ENCODE peak calls at places on chromosomes 3 and 15, in six cellular contexts. One of them, this sample, is unnamed.

GRCh38 chr3:160196511-160197104 is 28.6 kb upstream of the C3orf80 start:
- DNase-seq in astrocyte: peak; percentile 29
- DNase-seq in progenitor cell of endocrine pancreas: no peak
- DNase-seq in endothelial cell: no peak
- DNase-seq in left lung: no peak
- DNase-seq in Calu3: no peak
- DNase-seq in this sample: no peak

GRCh38 chr3:134527538-134528186 is 41.8 kb downstream of the CEP63 start:
- DNase-seq in endothelial cell: no peak
- DNase-seq in astrocyte: no peak
- DNase-seq in left lung: no peak
- DNase-seq in Calu3: no peak
- DNase-seq in progenitor cell of endocrine pancreas: no peak
- DNase-seq in this sample: no peak

GRCh38 chr15:52652286-52652685 is 26.9 kb downstream of the ATOSA start:
- DNase-seq in left lung: no peak
- DNase-seq in Calu3: no peak
- DNase-seq in astrocyte: no peak
- DNase-seq in endothelial cell: no peak
- DNase-seq in progenitor cell of endocrine pancreas: no peak
- DNase-seq in this sample: no peak

GRCh38 chr15:50624616-50625168 is 61.9 kb downstream of the TRPM7 start:
- DNase-seq in endothelial cell: no peak
- DNase-seq in progenitor cell of endocrine pancreas: no peak
- DNase-seq in astrocyte: no peak
- DNase-seq in left lung: no peak
- DNase-seq in Calu3: no peak
- DNase-seq in this sample: no peak

GRCh38 chr3:133884547-133885240 is 11.0 kb downstream of the RAB6B start:
- DNase-seq in Calu3: no peak
- DNase-seq in left lung: no peak
- DNase-seq in endothelial cell: no peak
- DNase-seq in astrocyte: no peak
- DNase-seq in progenitor cell of endocrine pancreas: no peak
- DNase-seq in this sample: no peak

GRCh38 chr3:11212301-11212613 is 58.0 kb downstream of the HRH1 start:
- DNase-seq in progenitor cell of endocrine pancreas: no peak
- DNase-seq in Calu3: no peak
- DNase-seq in astrocyte: peak; percentile 73
- DNase-seq in endothelial cell: no peak
- DNase-seq in left lung: no peak
- DNase-seq in this sample: no peak

GRCh38 chr3:115627180-115628074 is 4.1 kb downstream of the GAP43 start:
- DNase-seq in endothelial cell: no peak
- DNase-seq in progenitor cell of endocrine pancreas: no peak
- DNase-seq in Calu3: no peak
- DNase-seq in astrocyte: no peak
- DNase-seq in left lung: no peak
- DNase-seq in this sample: no peak

GRCh38 chr3:132183811-132184210 is 133.4 kb upstream of the ACP3 start:
- DNase-seq in endothelial cell: no peak
- DNase-seq in Calu3: no peak
- DNase-seq in astrocyte: no peak
- DNase-seq in progenitor cell of endocrine pancreas: no peak
- DNase-seq in left lung: no peak
- DNase-seq in this sample: no peak

GRCh38 chr3:107992976-107993684 is 97.7 kb downstream of the CD47 start:
- DNase-seq in endothelial cell: no peak
- DNase-seq in Calu3: peak; percentile 67
- DNase-seq in progenitor cell of endocrine pancreas: no peak
- DNase-seq in left lung: peak; percentile 74
- DNase-seq in astrocyte: no peak
- DNase-seq in this sample: no peak

GRCh38 chr3:103767635-103768034 is 1332.8 kb downstream of the ZPLD1 start:
- DNase-seq in endothelial cell: no peak
- DNase-seq in astrocyte: no peak
- DNase-seq in left lung: no peak
- DNase-seq in Calu3: no peak
- DNase-seq in progenitor cell of endocrine pancreas: no peak
- DNase-seq in this sample: no peak

GRCh38 chr15:98609144-98609852 is 39.0 kb upstream of the IGF1R start:
- DNase-seq in endothelial cell: no peak
- DNase-seq in Calu3: peak; percentile 66
- DNase-seq in progenitor cell of endocrine pancreas: no peak
- DNase-seq in astrocyte: peak; percentile 57
- DNase-seq in left lung: no peak
- DNase-seq in this sample: no peak

GRCh38 chr15:84981711-84982300 is at the start of gene PDE8A:
- DNase-seq in endothelial cell: peak; percentile 53
- DNase-seq in Calu3: peak; percentile 51
- DNase-seq in progenitor cell of endocrine pancreas: peak; percentile 29
- DNase-seq in astrocyte: peak; percentile 37
- DNase-seq in left lung: peak; percentile 64
- DNase-seq in this sample: no peak

GRCh38 chr15:84981054-84981710 is 474 bp upstream of the PDE8A start:
- DNase-seq in left lung: peak; percentile 96
- DNase-seq in astrocyte: peak; percentile 92
- DNase-seq in progenitor cell of endocrine pancreas: peak; percentile 94
- DNase-seq in endothelial cell: peak; percentile 98
- DNase-seq in Calu3: peak; percentile 99
- DNase-seq in this sample: peak; percentile 67

GRCh38 chr15:84983299-84983698 is 1.6 kb downstream of the PDE8A start:
- DNase-seq in astrocyte: no peak
- DNase-seq in endothelial cell: no peak
- DNase-seq in Calu3: no peak
- DNase-seq in left lung: no peak
- DNase-seq in progenitor cell of endocrine pancreas: no peak
- DNase-seq in this sample: no peak

GRCh38 chr15:84983711-84984110 is 2.1 kb downstream of the PDE8A start:
- DNase-seq in left lung: no peak
- DNase-seq in endothelial cell: no peak
- DNase-seq in Calu3: no peak
- DNase-seq in astrocyte: no peak
- DNase-seq in progenitor cell of endocrine pancreas: no peak
- DNase-seq in this sample: no peak

DNA sequence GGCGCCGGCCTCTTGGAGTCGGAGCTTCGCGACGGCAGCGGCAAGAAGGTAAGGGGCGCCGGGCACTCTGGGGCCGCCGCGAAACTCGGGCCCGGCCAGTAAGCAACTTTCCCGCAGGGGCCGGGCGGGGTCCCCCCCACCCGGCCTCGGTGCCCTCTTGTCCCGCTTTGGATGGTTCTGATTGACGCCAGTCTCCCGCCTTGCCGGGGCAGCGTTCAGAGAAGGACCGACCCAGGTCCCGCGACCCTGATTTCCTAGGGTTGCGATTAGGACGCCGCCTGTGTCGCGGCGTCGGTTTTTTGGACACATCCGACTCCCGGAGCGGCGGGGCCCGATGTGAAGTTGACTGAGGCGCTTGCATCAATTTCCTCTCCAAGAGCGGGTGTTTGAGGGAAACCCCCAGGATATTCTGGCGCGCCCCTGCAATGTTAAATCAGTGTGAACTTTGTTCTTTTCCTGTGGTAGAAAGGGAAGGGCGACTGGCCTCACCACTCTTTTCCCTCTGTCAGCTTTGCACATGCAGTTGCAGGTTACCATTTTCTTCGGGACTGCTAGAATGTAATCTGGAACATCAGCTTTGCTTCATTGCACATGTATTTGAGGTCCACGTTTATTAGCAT is 755 bp downstream of the PDE8A start:
- DNase-seq in left lung: peak; percentile 47
- DNase-seq in progenitor cell of endocrine pancreas: no peak
- DNase-seq in Calu3: peak; percentile 42
- DNase-seq in astrocyte: no peak
- DNase-seq in endothelial cell: peak; percentile 41
- DNase-seq in this sample: no peak
- TF ChIP-seq CTCF in left lung: no peak
- TF ChIP-seq CTCF in progenitor cell of endocrine pancreas: peak; percentile 3
- TF ChIP-seq CTCF in Calu3: no peak
- TF ChIP-seq CTCF in astrocyte: no peak
- TF ChIP-seq CTCF in endothelial cell: no peak
- TF ChIP-seq CTCF in this sample: no peak

DNA sequence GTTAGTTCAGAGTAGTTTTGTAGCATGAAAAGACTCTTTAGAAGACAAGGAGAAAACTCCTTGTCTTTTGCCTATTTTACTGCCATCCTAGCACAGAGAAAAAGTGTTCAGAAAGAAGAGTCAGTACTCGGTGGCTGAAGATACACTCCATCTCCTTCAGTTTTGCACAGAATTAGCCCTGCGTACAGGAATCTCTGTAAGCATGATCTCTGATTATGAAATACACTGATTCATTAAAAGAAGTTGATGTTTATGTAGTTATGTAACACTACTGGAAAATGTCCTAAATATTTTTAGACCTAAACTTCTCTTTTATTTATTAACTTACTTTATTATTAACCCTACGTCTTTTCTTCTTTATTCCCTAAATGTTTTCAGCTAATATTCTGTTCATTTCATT is 138.4 kb downstream of the LEKR1 start:
- DNase-seq in astrocyte: no peak
- DNase-seq in left lung: no peak
- DNase-seq in endothelial cell: no peak
- DNase-seq in progenitor cell of endocrine pancreas: no peak
- DNase-seq in Calu3: no peak
- DNase-seq in this sample: no peak
- TF ChIP-seq CTCF in astrocyte: no peak
- TF ChIP-seq CTCF in left lung: no peak
- TF ChIP-seq CTCF in endothelial cell: no peak
- TF ChIP-seq CTCF in progenitor cell of endocrine pancreas: no peak
- TF ChIP-seq CTCF in Calu3: no peak
- TF ChIP-seq CTCF in this sample: no peak

GRCh38 chr3:142975316-142975995 is 12.0 kb upstream of the PAQR9 start:
- DNase-seq in progenitor cell of endocrine pancreas: no peak
- DNase-seq in Calu3: no peak
- DNase-seq in left lung: no peak
- DNase-seq in endothelial cell: no peak
- DNase-seq in astrocyte: no peak
- DNase-seq in this sample: no peak
- TF ChIP-seq CTCF in progenitor cell of endocrine pancreas: peak; percentile 43
- TF ChIP-seq CTCF in Calu3: peak; percentile 44
- TF ChIP-seq CTCF in left lung: no peak
- TF ChIP-seq CTCF in endothelial cell: no peak
- TF ChIP-seq CTCF in astrocyte: no peak
- TF ChIP-seq CTCF in this sample: no peak

GRCh38 chr15:63324770-63325169 is 47.4 kb downstream of the APH1B start:
- DNase-seq in progenitor cell of endocrine pancreas: no peak
- DNase-seq in endothelial cell: no peak
- DNase-seq in Calu3: no peak
- DNase-seq in astrocyte: no peak
- DNase-seq in left lung: no peak
- DNase-seq in this sample: no peak
- TF ChIP-seq CTCF in progenitor cell of endocrine pancreas: no peak
- TF ChIP-seq CTCF in endothelial cell: no peak
- TF ChIP-seq CTCF in Calu3: no peak
- TF ChIP-seq CTCF in astrocyte: no peak
- TF ChIP-seq CTCF in left lung: no peak
- TF ChIP-seq CTCF in this sample: no peak

DNA sequence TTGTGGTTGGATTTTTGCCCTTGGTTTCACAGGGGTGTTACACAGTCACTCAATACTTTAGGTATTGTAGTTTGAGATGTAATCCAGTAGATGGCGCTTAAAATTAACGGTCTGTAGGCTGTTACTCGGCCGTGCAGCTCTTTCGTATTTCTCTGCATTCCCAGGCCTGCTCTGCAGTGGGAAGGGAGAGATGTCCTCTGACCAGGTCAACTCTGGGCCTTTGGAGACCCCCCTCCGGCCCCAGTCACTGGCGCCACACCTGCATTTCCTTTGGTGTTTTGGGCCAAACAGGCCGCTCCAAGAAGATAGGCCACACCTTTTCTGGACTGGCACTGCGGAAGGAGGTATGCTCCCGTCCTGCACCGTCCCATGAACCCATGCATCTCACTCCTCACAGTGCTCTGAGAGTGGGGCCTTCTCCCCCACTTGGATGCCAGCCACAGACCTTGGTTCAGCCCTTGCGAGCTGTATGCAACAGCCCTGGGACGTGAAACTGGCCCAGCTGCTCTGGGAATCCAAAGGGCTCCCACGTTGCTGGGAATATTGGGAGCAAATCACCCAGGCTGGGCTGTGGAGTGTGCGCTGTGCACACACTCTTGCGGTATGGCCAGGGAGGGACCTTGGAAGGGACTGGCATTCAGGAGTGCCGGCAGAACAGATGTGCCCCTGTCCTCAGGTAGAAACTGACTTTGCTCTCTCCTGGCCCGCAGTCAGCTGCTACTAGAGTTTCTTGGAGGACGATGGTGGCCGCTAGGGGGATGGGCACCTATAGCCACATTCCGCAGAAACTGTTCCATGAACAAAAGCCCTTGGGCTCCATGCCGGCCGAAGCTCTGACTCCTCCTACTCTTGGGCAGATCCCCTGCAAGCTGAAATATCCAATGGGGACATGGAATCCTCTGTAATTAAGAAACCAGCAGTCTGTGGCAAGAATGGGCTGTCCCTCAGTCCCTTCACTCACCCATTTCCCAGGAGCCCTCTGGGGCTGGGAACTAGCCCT is 410.5 kb upstream of the CADM2 start:
- DNase-seq in endothelial cell: peak; percentile 18
- DNase-seq in left lung: no peak
- DNase-seq in Calu3: peak; percentile 13
- DNase-seq in astrocyte: no peak
- DNase-seq in progenitor cell of endocrine pancreas: peak; percentile 14
- DNase-seq in this sample: no peak
- TF ChIP-seq CTCF in endothelial cell: peak; percentile 74
- TF ChIP-seq CTCF in left lung: no peak
- TF ChIP-seq CTCF in Calu3: peak; percentile 41
- TF ChIP-seq CTCF in astrocyte: peak; percentile 40
- TF ChIP-seq CTCF in progenitor cell of endocrine pancreas: peak; percentile 66
- TF ChIP-seq CTCF in this sample: no peak

This sample was measured in omental fat pad.